ENCODE peak calls at places on chromosomes 7 and 10, in five cellular contexts. One of them, this sample, is unnamed.
A peak's percentile ranks its signal among the peaks of the same experiment; 100 is the strongest.

GRCh38 chr7:150449206-150449956 is 1.0 kb upstream of the GIMAP8 start:
- DNase-seq in activated naive CD8-positive, alpha-beta T cell treated with anti-CD3 and anti-CD28 coated beads, Interleukin-2, amount 50 U/mL, for 16 hours: no peak
- DNase-seq in omental fat pad: no peak
- DNase-seq in foreskin fibroblast: no peak
- DNase-seq in SIG-M5: no peak
- DNase-seq in this sample: no peak

GRCh38 chr7:91847881-91848599 is 32.5 kb downstream of the MTERF1 start:
- DNase-seq in activated naive CD8-positive, alpha-beta T cell treated with anti-CD3 and anti-CD28 coated beads, Interleukin-2, amount 50 U/mL, for 16 hours: no peak
- DNase-seq in omental fat pad: no peak
- DNase-seq in foreskin fibroblast: no peak
- DNase-seq in SIG-M5: no peak
- DNase-seq in this sample: no peak

GRCh38 chr7:106175507-106175906 is 63.4 kb upstream of the SYPL1 start:
- DNase-seq in activated naive CD8-positive, alpha-beta T cell treated with anti-CD3 and anti-CD28 coated beads, Interleukin-2, amount 50 U/mL, for 16 hours: no peak
- DNase-seq in omental fat pad: no peak
- DNase-seq in foreskin fibroblast: no peak
- DNase-seq in SIG-M5: no peak
- DNase-seq in this sample: no peak

GRCh38 chr7:65609131-65609530 is 235.5 kb downstream of the ZNF92 start:
- DNase-seq in activated naive CD8-positive, alpha-beta T cell treated with anti-CD3 and anti-CD28 coated beads, Interleukin-2, amount 50 U/mL, for 16 hours: no peak
- DNase-seq in omental fat pad: no peak
- DNase-seq in foreskin fibroblast: no peak
- DNase-seq in SIG-M5: no peak
- DNase-seq in this sample: no peak

GRCh38 chr10:33277135-33277536 is 57.3 kb downstream of the NRP1 start:
- DNase-seq in activated naive CD8-positive, alpha-beta T cell treated with anti-CD3 and anti-CD28 coated beads, Interleukin-2, amount 50 U/mL, for 16 hours: no peak
- DNase-seq in omental fat pad: peak; percentile 29
- DNase-seq in foreskin fibroblast: no peak
- DNase-seq in SIG-M5: no peak
- DNase-seq in this sample: no peak

GRCh38 chr7:31690892-31691291 is 3.9 kb downstream of the PPP1R17 start:
- DNase-seq in activated naive CD8-positive, alpha-beta T cell treated with anti-CD3 and anti-CD28 coated beads, Interleukin-2, amount 50 U/mL, for 16 hours: no peak
- DNase-seq in omental fat pad: no peak
- DNase-seq in foreskin fibroblast: no peak
- DNase-seq in SIG-M5: no peak
- DNase-seq in this sample: no peak

GRCh38 chr7:7417414-7417813 is 118.3 kb downstream of the COL28A1 start:
- DNase-seq in activated naive CD8-positive, alpha-beta T cell treated with anti-CD3 and anti-CD28 coated beads, Interleukin-2, amount 50 U/mL, for 16 hours: no peak
- DNase-seq in omental fat pad: no peak
- DNase-seq in foreskin fibroblast: no peak
- DNase-seq in SIG-M5: no peak
- DNase-seq in this sample: no peak

GRCh38 chr10:88525371-88526079 is 57.6 kb downstream of the RNLS start:
- DNase-seq in activated naive CD8-positive, alpha-beta T cell treated with anti-CD3 and anti-CD28 coated beads, Interleukin-2, amount 50 U/mL, for 16 hours: no peak
- DNase-seq in omental fat pad: no peak
- DNase-seq in foreskin fibroblast: peak; percentile 55
- DNase-seq in SIG-M5: no peak
- DNase-seq in this sample: no peak

GRCh38 chr7:125516194-125516593 is 586.6 kb upstream of the POT1 start:
- DNase-seq in activated naive CD8-positive, alpha-beta T cell treated with anti-CD3 and anti-CD28 coated beads, Interleukin-2, amount 50 U/mL, for 16 hours: no peak
- DNase-seq in omental fat pad: no peak
- DNase-seq in foreskin fibroblast: no peak
- DNase-seq in SIG-M5: no peak
- DNase-seq in this sample: no peak

GRCh38 chr7:50504646-50505546 is 54.7 kb upstream of the FIGNL1 start:
- DNase-seq in activated naive CD8-positive, alpha-beta T cell treated with anti-CD3 and anti-CD28 coated beads, Interleukin-2, amount 50 U/mL, for 16 hours: no peak
- DNase-seq in omental fat pad: no peak
- DNase-seq in foreskin fibroblast: peak; percentile 48
- DNase-seq in SIG-M5: no peak
- DNase-seq in this sample: no peak

GRCh38 chr10:132397671-132398565 is 918 bp downstream of the PWWP2B start:
- DNase-seq in activated naive CD8-positive, alpha-beta T cell treated with anti-CD3 and anti-CD28 coated beads, Interleukin-2, amount 50 U/mL, for 16 hours: no peak
- DNase-seq in omental fat pad: no peak
- DNase-seq in foreskin fibroblast: peak; percentile 59
- DNase-seq in SIG-M5: no peak
- DNase-seq in this sample: peak; percentile 68

GRCh38 chr10:5563237-5563961 is 38.6 kb downstream of the CALML3 start:
- DNase-seq in activated naive CD8-positive, alpha-beta T cell treated with anti-CD3 and anti-CD28 coated beads, Interleukin-2, amount 50 U/mL, for 16 hours: no peak
- DNase-seq in omental fat pad: no peak
- DNase-seq in foreskin fibroblast: no peak
- DNase-seq in SIG-M5: no peak
- DNase-seq in this sample: no peak

GRCh38 chr10:21100871-21101514 is 203.9 kb upstream of the NEBL start:
- DNase-seq in activated naive CD8-positive, alpha-beta T cell treated with anti-CD3 and anti-CD28 coated beads, Interleukin-2, amount 50 U/mL, for 16 hours: no peak
- DNase-seq in omental fat pad: no peak
- DNase-seq in foreskin fibroblast: peak; percentile 47
- DNase-seq in SIG-M5: no peak
- DNase-seq in this sample: no peak

GRCh38 chr7:137754076-137754851 is 92.5 kb downstream of the DGKI start:
- DNase-seq in activated naive CD8-positive, alpha-beta T cell treated with anti-CD3 and anti-CD28 coated beads, Interleukin-2, amount 50 U/mL, for 16 hours: no peak
- DNase-seq in omental fat pad: no peak
- DNase-seq in foreskin fibroblast: no peak
- DNase-seq in SIG-M5: no peak
- DNase-seq in this sample: no peak

GRCh38 chr7:90690159-90690858 is 94.2 kb downstream of the CDK14 start:
- DNase-seq in activated naive CD8-positive, alpha-beta T cell treated with anti-CD3 and anti-CD28 coated beads, Interleukin-2, amount 50 U/mL, for 16 hours: no peak
- DNase-seq in omental fat pad: no peak
- DNase-seq in foreskin fibroblast: no peak
- DNase-seq in SIG-M5: no peak
- DNase-seq in this sample: peak; percentile 44

GRCh38 chr7:1692500-1693418 is 22.7 kb downstream of the ELFN1 start:
- DNase-seq in activated naive CD8-positive, alpha-beta T cell treated with anti-CD3 and anti-CD28 coated beads, Interleukin-2, amount 50 U/mL, for 16 hours: no peak
- DNase-seq in omental fat pad: peak; percentile 12
- DNase-seq in foreskin fibroblast: no peak
- DNase-seq in SIG-M5: no peak
- DNase-seq in this sample: no peak

GRCh38 chr7:22582860-22583640 is 83.1 kb upstream of the STEAP1B start:
- DNase-seq in activated naive CD8-positive, alpha-beta T cell treated with anti-CD3 and anti-CD28 coated beads, Interleukin-2, amount 50 U/mL, for 16 hours: no peak
- DNase-seq in omental fat pad: no peak
- DNase-seq in foreskin fibroblast: peak; percentile 86
- DNase-seq in SIG-M5: no peak
- DNase-seq in this sample: no peak

GRCh38 chr7:131189488-131189887 is 138.2 kb upstream of the MKLN1 start:
- DNase-seq in activated naive CD8-positive, alpha-beta T cell treated with anti-CD3 and anti-CD28 coated beads, Interleukin-2, amount 50 U/mL, for 16 hours: no peak
- DNase-seq in omental fat pad: no peak
- DNase-seq in foreskin fibroblast: no peak
- DNase-seq in SIG-M5: no peak
- DNase-seq in this sample: no peak

GRCh38 chr10:75034131-75034512 is 77.3 kb upstream of the SAMD8 start:
- DNase-seq in activated naive CD8-positive, alpha-beta T cell treated with anti-CD3 and anti-CD28 coated beads, Interleukin-2, amount 50 U/mL, for 16 hours: peak; percentile 22
- DNase-seq in omental fat pad: no peak
- DNase-seq in foreskin fibroblast: no peak
- DNase-seq in SIG-M5: no peak
- DNase-seq in this sample: no peak

GRCh38 chr7:130891254-130892094 is 157.5 kb upstream of the KLF14 start:
- DNase-seq in activated naive CD8-positive, alpha-beta T cell treated with anti-CD3 and anti-CD28 coated beads, Interleukin-2, amount 50 U/mL, for 16 hours: no peak
- DNase-seq in omental fat pad: no peak
- DNase-seq in foreskin fibroblast: peak; percentile 78
- DNase-seq in SIG-M5: no peak
- DNase-seq in this sample: no peak

GRCh38 chr10:9305018-9305655 is 1250.6 kb downstream of the GATA3 start:
- DNase-seq in activated naive CD8-positive, alpha-beta T cell treated with anti-CD3 and anti-CD28 coated beads, Interleukin-2, amount 50 U/mL, for 16 hours: no peak
- DNase-seq in omental fat pad: no peak
- DNase-seq in foreskin fibroblast: peak; percentile 2
- DNase-seq in SIG-M5: no peak
- DNase-seq in this sample: peak; percentile 49

GRCh38 chr10:58651040-58651439 is 138.4 kb downstream of the BICC1 start:
- DNase-seq in activated naive CD8-positive, alpha-beta T cell treated with anti-CD3 and anti-CD28 coated beads, Interleukin-2, amount 50 U/mL, for 16 hours: no peak
- DNase-seq in omental fat pad: no peak
- DNase-seq in foreskin fibroblast: no peak
- DNase-seq in SIG-M5: no peak
- DNase-seq in this sample: no peak

GRCh38 chr7:90178592-90179279 is 24.5 kb downstream of the STEAP1 start:
- DNase-seq in activated naive CD8-positive, alpha-beta T cell treated with anti-CD3 and anti-CD28 coated beads, Interleukin-2, amount 50 U/mL, for 16 hours: no peak
- DNase-seq in omental fat pad: no peak
- DNase-seq in foreskin fibroblast: peak; percentile 90
- DNase-seq in SIG-M5: peak; percentile 43
- DNase-seq in this sample: peak; percentile 14

GRCh38 chr7:104650991-104651680 is 322.7 kb downstream of the LHFPL3 start:
- DNase-seq in activated naive CD8-positive, alpha-beta T cell treated with anti-CD3 and anti-CD28 coated beads, Interleukin-2, amount 50 U/mL, for 16 hours: no peak
- DNase-seq in omental fat pad: no peak
- DNase-seq in foreskin fibroblast: no peak
- DNase-seq in SIG-M5: no peak
- DNase-seq in this sample: no peak

GRCh38 chr7:70700055-70700934 is 431.6 kb upstream of the GALNT17 start:
- DNase-seq in activated naive CD8-positive, alpha-beta T cell treated with anti-CD3 and anti-CD28 coated beads, Interleukin-2, amount 50 U/mL, for 16 hours: no peak
- DNase-seq in omental fat pad: no peak
- DNase-seq in foreskin fibroblast: no peak
- DNase-seq in SIG-M5: no peak
- DNase-seq in this sample: peak; percentile 47

GRCh38 chr7:99694201-99694911 is 14.6 kb upstream of the CYP3A5 start:
- DNase-seq in activated naive CD8-positive, alpha-beta T cell treated with anti-CD3 and anti-CD28 coated beads, Interleukin-2, amount 50 U/mL, for 16 hours: no peak
- DNase-seq in omental fat pad: no peak
- DNase-seq in foreskin fibroblast: no peak
- DNase-seq in SIG-M5: no peak
- DNase-seq in this sample: no peak

GRCh38 chr7:118184392-118184899 is 482 bp downstream of the LSM8 start:
- DNase-seq in activated naive CD8-positive, alpha-beta T cell treated with anti-CD3 and anti-CD28 coated beads, Interleukin-2, amount 50 U/mL, for 16 hours: no peak
- DNase-seq in omental fat pad: no peak
- DNase-seq in foreskin fibroblast: no peak
- DNase-seq in SIG-M5: no peak
- DNase-seq in this sample: peak; percentile 53

GRCh38 chr7:157439149-157439548 is 102.3 kb downstream of the DNAJB6 start:
- DNase-seq in activated naive CD8-positive, alpha-beta T cell treated with anti-CD3 and anti-CD28 coated beads, Interleukin-2, amount 50 U/mL, for 16 hours: no peak
- DNase-seq in omental fat pad: no peak
- DNase-seq in foreskin fibroblast: no peak
- DNase-seq in SIG-M5: no peak
- DNase-seq in this sample: no peak

GRCh38 chr7:138278601-138279000 is 181.5 kb upstream of the TRIM24 start:
- DNase-seq in activated naive CD8-positive, alpha-beta T cell treated with anti-CD3 and anti-CD28 coated beads, Interleukin-2, amount 50 U/mL, for 16 hours: no peak
- DNase-seq in omental fat pad: no peak
- DNase-seq in foreskin fibroblast: no peak
- DNase-seq in SIG-M5: no peak
- DNase-seq in this sample: no peak

GRCh38 chr7:50505553-50505952 is 55.4 kb upstream of the FIGNL1 start:
- DNase-seq in activated naive CD8-positive, alpha-beta T cell treated with anti-CD3 and anti-CD28 coated beads, Interleukin-2, amount 50 U/mL, for 16 hours: no peak
- DNase-seq in omental fat pad: no peak
- DNase-seq in foreskin fibroblast: no peak
- DNase-seq in SIG-M5: no peak
- DNase-seq in this sample: no peak

GRCh38 chr7:144437370-144438191 is 34.1 kb upstream of the NOBOX start:
- DNase-seq in activated naive CD8-positive, alpha-beta T cell treated with anti-CD3 and anti-CD28 coated beads, Interleukin-2, amount 50 U/mL, for 16 hours: no peak
- DNase-seq in omental fat pad: peak; percentile 63
- DNase-seq in foreskin fibroblast: peak; percentile 7
- DNase-seq in SIG-M5: no peak
- DNase-seq in this sample: peak; percentile 74

GRCh38 chr7:152663101-152663740 is 12.7 kb downstream of the XRCC2 start:
- DNase-seq in activated naive CD8-positive, alpha-beta T cell treated with anti-CD3 and anti-CD28 coated beads, Interleukin-2, amount 50 U/mL, for 16 hours: no peak
- DNase-seq in omental fat pad: no peak
- DNase-seq in foreskin fibroblast: no peak
- DNase-seq in SIG-M5: no peak
- DNase-seq in this sample: no peak

GRCh38 chr10:118522791-118523498 is 72.5 kb downstream of the PRLHR start:
- DNase-seq in activated naive CD8-positive, alpha-beta T cell treated with anti-CD3 and anti-CD28 coated beads, Interleukin-2, amount 50 U/mL, for 16 hours: no peak
- DNase-seq in omental fat pad: no peak
- DNase-seq in foreskin fibroblast: no peak
- DNase-seq in SIG-M5: no peak
- DNase-seq in this sample: no peak

GRCh38 chr7:32290015-32290414 is 200.2 kb downstream of the LSM5 start:
- DNase-seq in activated naive CD8-positive, alpha-beta T cell treated with anti-CD3 and anti-CD28 coated beads, Interleukin-2, amount 50 U/mL, for 16 hours: no peak
- DNase-seq in omental fat pad: no peak
- DNase-seq in foreskin fibroblast: no peak
- DNase-seq in SIG-M5: no peak
- DNase-seq in this sample: no peak

GRCh38 chr7:135320277-135320676 is 86.6 kb downstream of the STRA8 start:
- DNase-seq in activated naive CD8-positive, alpha-beta T cell treated with anti-CD3 and anti-CD28 coated beads, Interleukin-2, amount 50 U/mL, for 16 hours: no peak
- DNase-seq in omental fat pad: peak; percentile 56
- DNase-seq in foreskin fibroblast: peak; percentile 39
- DNase-seq in SIG-M5: no peak
- DNase-seq in this sample: no peak